ENCODE peak calls at places on chromosomes 3 and 15, in eight cellular contexts. F, W, H, D, V, U, X and Q are unnamed samples.
A peak's percentile ranks its signal among the peaks of the same experiment; 100 is the strongest.

GRCh38 chr15:48052871-48053383 is 67.9 kb upstream of the SLC24A5 start:
- DNase-seq in F (no peak), W (peak; percentile 19), H (no peak), D (no peak), V (no peak), U (no peak), X (no peak), Q (no peak)

GRCh38 chr3:126926684-126927404 is 56.1 kb upstream of the PLXNA1 start:
- DNase-seq in F (peak; percentile 57), W (peak; percentile 95), H (peak; percentile 95), D (peak; percentile 67), V (no peak), U (no peak), X (no peak), Q (no peak)

GRCh38 chr15:71136159-71137137 is 21.2 kb downstream of the THSD4 start:
- DNase-seq in F (no peak), W (peak; percentile 84), H (peak; percentile 94), D (no peak), V (no peak), U (no peak), X (no peak), Q (no peak)

GRCh38 chr3:14267976-14268375 is 89.4 kb downstream of the LSM3 start:
- DNase-seq in F (no peak), W (no peak), H (no peak), D (no peak), V (no peak), U (no peak), X (no peak), Q (no peak)

GRCh38 chr3:31996195-31996594 is 14.6 kb downstream of the ZNF860 start:
- DNase-seq in F (no peak), W (no peak), H (no peak), D (no peak), V (no peak), U (no peak), X (no peak), Q (no peak)

GRCh38 chr3:57864853-57865252 is 108.7 kb downstream of the SLMAP start:
- DNase-seq in F (no peak), W (peak; percentile 42), H (peak; percentile 56), D (no peak), V (peak; percentile 1), U (no peak), X (no peak), Q (no peak)

GRCh38 chr3:107604057-107604802 is 81.5 kb downstream of the BBX start:
- DNase-seq in F (no peak), W (peak; percentile 73), H (peak; percentile 67), D (peak; percentile 13), V (no peak), U (no peak), X (no peak), Q (no peak)

GRCh38 chr15:64356443-64357040 is 569 bp upstream of the CSNK1G1 start:
- DNase-seq in F (no peak), W (peak; percentile 91), H (peak; percentile 94), D (no peak), V (no peak), U (no peak), X (no peak), Q (no peak)

GRCh38 chr3:159480046-159480445 is 508.6 kb upstream of the IL12A start:
- DNase-seq in F (no peak), W (no peak), H (no peak), D (no peak), V (no peak), U (no peak), X (no peak), Q (no peak)

GRCh38 chr15:46996331-46996730 is 721.0 kb upstream of the SEMA6D start:
- DNase-seq in F (no peak), W (no peak), H (no peak), D (no peak), V (no peak), U (no peak), X (no peak), Q (no peak)

GRCh38 chr3:178748874-178749273 is 212.6 kb downstream of the KCNMB2 start:
- DNase-seq in F (no peak), W (no peak), H (no peak), D (no peak), V (no peak), U (no peak), X (no peak), Q (no peak)

GRCh38 chr3:48656061-48656840 is 6.4 kb downstream of the CELSR3 start:
- DNase-seq in F (peak; percentile 86), W (peak; percentile 78), H (peak; percentile 70), D (peak; percentile 78), V (peak; percentile 88), U (peak; percentile 78), X (peak; percentile 90), Q (peak; percentile 82)

GRCh38 chr3:126130981-126131750 is 47.2 kb upstream of the SLC41A3 start:
- DNase-seq in F (no peak), W (no peak), H (no peak), D (peak; percentile 2), V (no peak), U (peak; percentile 25), X (no peak), Q (no peak)

GRCh38 chr3:16286161-16286560 is 21.1 kb downstream of the OXNAD1 start:
- DNase-seq in F (no peak), W (no peak), H (no peak), D (no peak), V (no peak), U (no peak), X (peak; percentile 85), Q (no peak)

GRCh38 chr15:70539912-70540520 is 223.3 kb downstream of the UACA start:
- DNase-seq in F (no peak), W (no peak), H (no peak), D (no peak), V (no peak), U (no peak), X (no peak), Q (no peak)

GRCh38 chr15:55820043-55820442 is 77.1 kb upstream of the PRTG start:
- DNase-seq in F (no peak), W (no peak), H (no peak), D (no peak), V (no peak), U (no peak), X (no peak), Q (no peak)

GRCh38 chr3:45119824-45120614 is 26.2 kb downstream of the CDCP1 start:
- DNase-seq in F (no peak), W (peak; percentile 76), H (no peak), D (no peak), V (no peak), U (no peak), X (no peak), Q (no peak)

GRCh38 chr3:58839964-58840363 is 173.4 kb upstream of the FAM3D start:
- DNase-seq in F (no peak), W (no peak), H (no peak), D (no peak), V (no peak), U (no peak), X (no peak), Q (no peak)

GRCh38 chr3:104279617-104280016 is 1087.1 kb upstream of the ALCAM start:
- DNase-seq in F (no peak), W (peak; percentile 67), H (peak; percentile 67), D (no peak), V (no peak), U (no peak), X (no peak), Q (no peak)

GRCh38 chr15:88331291-88331690 is 74.8 kb upstream of the NTRK3 start:
- DNase-seq in F (no peak), W (peak; percentile 15), H (peak; percentile 31), D (no peak), V (peak; percentile 85), U (no peak), X (no peak), Q (peak; percentile 76)

GRCh38 chr3:187951452-187952190 is 202.3 kb upstream of the LPP start:
- DNase-seq in F (no peak), W (no peak), H (no peak), D (no peak), V (no peak), U (no peak), X (no peak), Q (no peak)

GRCh38 chr15:34154725-34155204 is 52.9 kb downstream of the PGBD4 start:
- DNase-seq in F (no peak), W (peak; percentile 67), H (no peak), D (no peak), V (no peak), U (no peak), X (no peak), Q (no peak)

GRCh38 chr3:196471551-196471950 is 32.0 kb downstream of the RNF168 start:
- DNase-seq in F (no peak), W (peak; percentile 15), H (no peak), D (no peak), V (no peak), U (no peak), X (no peak), Q (no peak)

GRCh38 chr15:67678948-67679347 is 136.4 kb downstream of the MAP2K5 start:
- DNase-seq in F (no peak), W (no peak), H (no peak), D (no peak), V (no peak), U (no peak), X (no peak), Q (peak; percentile 19)
- TF ChIP-seq CTCF in F (no peak), W (no peak), H (no peak), D (no peak), V (no peak), U (no peak), X (no peak), Q (no peak)

GRCh38 chr3:169390741-169391300 is 272.7 kb downstream of the MECOM start:
- DNase-seq in F (no peak), W (no peak), H (peak; percentile 64), D (no peak), V (peak; percentile 17), U (no peak), X (no peak), Q (no peak)
- TF ChIP-seq CTCF in F (no peak), W (no peak), H (peak; percentile 39), D (no peak), V (peak; percentile 42), U (peak; percentile 29), X (no peak), Q (no peak)

DNA sequence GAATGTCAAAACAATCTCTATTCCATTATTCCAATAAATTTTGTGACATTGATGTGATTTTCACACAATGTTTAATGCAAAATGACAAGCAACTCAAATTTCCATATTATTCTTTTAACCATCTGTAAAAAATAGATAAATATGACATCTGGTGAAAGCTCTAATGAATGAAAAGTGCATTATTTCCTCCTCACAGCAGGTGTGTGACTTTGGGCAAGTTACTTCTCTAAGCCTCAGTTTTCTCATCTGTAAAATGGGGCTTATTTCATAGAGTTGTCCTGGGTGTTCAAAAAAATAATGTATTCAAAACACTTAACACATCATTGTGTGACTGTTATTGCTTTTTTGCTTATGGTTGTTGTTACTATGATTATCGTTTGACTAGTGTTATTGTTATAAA is 70.4 kb downstream of the THBS1 start:
- DNase-seq in F (no peak), W (no peak), H (no peak), D (no peak), V (no peak), U (no peak), X (no peak), Q (no peak)
- TF ChIP-seq CTCF in F (no peak), W (no peak), H (no peak), D (no peak), V (no peak), U (no peak), X (no peak), Q (no peak)

DNA sequence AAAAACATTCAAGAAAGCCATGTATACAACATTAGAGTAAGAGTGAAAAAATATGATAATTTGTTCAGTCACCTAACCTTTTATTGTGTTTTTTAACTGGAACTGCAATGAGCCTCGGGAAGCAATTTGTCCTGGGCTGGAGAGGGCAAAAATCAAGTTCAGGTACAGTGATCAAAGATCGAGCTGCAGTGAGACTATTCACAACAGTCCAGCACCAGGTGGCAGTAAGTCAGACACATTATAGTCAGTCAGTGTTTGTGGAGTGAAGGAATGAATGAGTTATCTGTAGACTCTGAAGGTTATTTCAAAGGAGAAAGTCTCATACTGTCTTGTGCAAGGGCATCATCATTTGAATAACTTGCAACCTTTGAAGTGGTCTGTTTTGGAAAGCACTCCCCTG is 116.6 kb downstream of the CHDH start:
- DNase-seq in F (no peak), W (no peak), H (no peak), D (no peak), V (no peak), U (no peak), X (no peak), Q (no peak)
- TF ChIP-seq CTCF in F (no peak), W (no peak), H (no peak), D (no peak), V (no peak), U (peak; percentile 23), X (no peak), Q (no peak)